ENCODE peak calls at places on chromosomes 16 and 17, in six cellular contexts. C is mesenchymal stem cell, K is GM10248, R is OCI-M1, E is OCI-LY7, S is coronary artery. B is an unnamed sample.

GRCh38 chr16:88768041-88768876 is 16.8 kb downstream of the PIEZO1 start:
- DNase-seq in S (no peak), C (peak; percentile 89), R (peak; percentile 74), K (no peak), E (no peak), B (no peak)

GRCh38 chr17:43645765-43646481 is 15.8 kb downstream of the MEOX1 start:
- DNase-seq in S (no peak), K (no peak), C (peak; percentile 51), E (no peak), R (no peak), B (peak; percentile 88)

GRCh38 chr17:75927286-75927922 is 13.4 kb downstream of the FBF1 start:
- DNase-seq in R (peak; percentile 15), K (peak; percentile 65), S (no peak), C (peak; percentile 23), E (peak; percentile 74), B (no peak)

GRCh38 chr17:37648555-37648954 is 5.3 kb upstream of the DDX52 start:
- DNase-seq in R (peak; percentile 7), S (no peak), C (peak; percentile 81), E (no peak), K (no peak), B (no peak)

GRCh38 chr17:69574257-69575197 is 160.0 kb downstream of the MAP2K6 start:
- DNase-seq in E (peak; percentile 45), R (no peak), S (no peak), C (peak; percentile 64), K (no peak), B (no peak)

GRCh38 chr17:40618754-40619625 is 28.6 kb downstream of the SMARCE1 start:
- DNase-seq in K (no peak), R (no peak), E (no peak), C (no peak), S (no peak), B (no peak)

GRCh38 chr17:5846001-5846400 is 224.2 kb upstream of the WSCD1 start:
- DNase-seq in E (no peak), S (no peak), C (no peak), R (no peak), K (no peak), B (no peak)

GRCh38 chr17:18042969-18043368 is 3.8 kb downstream of the GID4 start:
- DNase-seq in R (peak; percentile 71), E (no peak), K (no peak), C (no peak), S (no peak), B (no peak)

GRCh38 chr17:1180434-1180742 is 607 bp upstream of the ABR start:
- DNase-seq in C (no peak), S (no peak), R (no peak), E (no peak), K (no peak), B (no peak)

GRCh38 chr16:82067810-82068325 is 32.8 kb downstream of the HSD17B2 start:
- DNase-seq in C (no peak), K (no peak), S (no peak), R (no peak), E (no peak), B (no peak)

GRCh38 chr16:80460004-80460403 is 80.8 kb upstream of the DYNLRB2 start:
- DNase-seq in S (no peak), R (no peak), C (no peak), E (no peak), K (no peak), B (no peak)

GRCh38 chr16:49281481-49281842 is at the start of gene CBLN1:
- DNase-seq in K (no peak), R (no peak), C (no peak), E (no peak), S (no peak), B (no peak)

B was measured in right atrium auricular region.